ENCODE peak calls at places on chromosomes 1 and 21, in six cellular contexts. O, S, J, K, X and C are unnamed samples.

GRCh38 chr1:54857741-54858665 is 29.0 kb downstream of the DHCR24 start:
- DNase-seq in S (no peak), X (no peak), K (peak), J (no peak), O (no peak), C (peak)

GRCh38 chr1:183719289-183719688 is 66.2 kb upstream of the APOBEC4 start:
- DNase-seq in O (no peak), J (no peak), S (no peak), K (peak), X (no peak), C (no peak)

GRCh38 chr1:188937965-188938551 is 1539.6 kb downstream of the BRINP3 start:
- DNase-seq in K (peak), X (no peak), O (peak), S (no peak), J (no peak), C (no peak)

GRCh38 chr1:170705981-170706380 is 42.0 kb downstream of the PRRX1 start:
- DNase-seq in S (no peak), K (no peak), X (no peak), J (no peak), O (no peak), C (no peak)

GRCh38 chr1:19400189-19400588 is 85.2 kb downstream of the CAPZB start:
- DNase-seq in J (no peak), X (no peak), O (peak), K (no peak), S (no peak), C (peak)

GRCh38 chr1:208108646-208109330 is 135.4 kb downstream of the PLXNA2 start:
- DNase-seq in K (peak), O (no peak), J (no peak), X (no peak), S (no peak), C (no peak)

GRCh38 chr21:25790122-25790951 is 55.6 kb downstream of the GABPA start:
- DNase-seq in J (no peak), K (peak), O (peak), X (no peak), S (peak), C (no peak)

GRCh38 chr1:27122652-27123051 is 32.3 kb downstream of the SLC9A1 start:
- DNase-seq in K (peak), S (no peak), O (no peak), X (no peak), J (no peak), C (peak)